ENCODE peak calls at places on chromosomes 6 and 20, in four cellular contexts. M is HCT116, X is SK-N-SH, Z is K562. D is an unnamed sample.

GRCh38 chr6:105835373-105835772 is 250.8 kb upstream of the PRDM1 start:
- DNase-seq in M (peak; percentile 21), Z (peak; percentile 79), X (no peak), D (no peak)

GRCh38 chr20:35257175-35257909 is 20.6 kb downstream of the MMP24OS start:
- DNase-seq in X (no peak), M (no peak), Z (no peak), D (no peak)

GRCh38 chr6:154504865-154505449 is 5.5 kb downstream of the CNKSR3 start:
- DNase-seq in M (no peak), X (no peak), Z (no peak), D (no peak)

GRCh38 chr20:54510546-54511129 is 35.2 kb downstream of the DOK5 start:
- DNase-seq in M (no peak), Z (no peak), X (no peak), D (no peak)

GRCh38 chr6:140062042-140063041 is 687.9 kb upstream of the CITED2 start:
- DNase-seq in X (peak; percentile 10), Z (no peak), M (no peak), D (no peak)

GRCh38 chr20:3551681-3552434 is 81.0 kb downstream of the ATRN start:
- DNase-seq in M (no peak), X (no peak), Z (no peak), D (no peak)

GRCh38 chr6:125099211-125100017 is 54.2 kb upstream of the TPD52L1 start:
- DNase-seq in X (peak; percentile 61), M (peak; percentile 49), Z (peak; percentile 89), D (no peak)

GRCh38 chr6:21999012-21999528 is 297.8 kb downstream of the PRL start:
- DNase-seq in Z (no peak), X (peak; percentile 61), M (no peak), D (no peak)

GRCh38 chr6:131861356-131861755 is 53.5 kb downstream of the ENPP1 start:
- DNase-seq in X (no peak), Z (no peak), M (no peak), D (no peak)

GRCh38 chr6:78398292-78398691 is 469.1 kb upstream of the IRAK1BP1 start:
- DNase-seq in X (no peak), M (no peak), Z (no peak), D (no peak)

GRCh38 chr6:113858067-113858604 is 991 bp downstream of the MARCKS start:
- DNase-seq in M (no peak), Z (no peak), X (peak; percentile 65), D (no peak)

GRCh38 chr6:158149641-158150040 is 18.4 kb downstream of the SERAC1 start:
- DNase-seq in X (no peak), Z (no peak), M (no peak), D (no peak)

GRCh38 chr6:152981989-152982767 is 663 bp downstream of the FBXO5 start:
- DNase-seq in Z (peak; percentile 64), X (peak; percentile 66), M (no peak), D (no peak)

GRCh38 chr6:43413002-43413401 is 14.3 kb upstream of the ABCC10 start:
- DNase-seq in M (no peak), Z (no peak), X (no peak), D (no peak)

GRCh38 chr20:63115651-63116411 is 100.1 kb downstream of the YTHDF1 start:
- DNase-seq in M (no peak), Z (no peak), X (no peak), D (no peak)

GRCh38 chr20:23370873-23371272 is 8.9 kb downstream of the GZF1 start:
- DNase-seq in M (no peak), Z (no peak), X (no peak), D (no peak)
- TF ChIP-seq SIN3A in M (no peak), Z (no peak), X (no peak), D (no peak)

GRCh38 chr6:135182993-135183531 is 2.0 kb downstream of the MYB start:
- DNase-seq in M (no peak), Z (peak; percentile 88), X (no peak), D (no peak)
- TF ChIP-seq SIN3A in M (no peak), Z (peak; percentile 76), X (no peak), D (no peak)

GRCh38 chr6:11527274-11527870 is 10.2 kb upstream of the TMEM170B start:
- DNase-seq in Z (no peak), X (no peak), M (no peak), D (no peak)
- TF ChIP-seq SIN3A in Z (no peak), X (no peak), M (no peak), D (no peak)

GRCh38 chr20:38872491-38873049 is 53.6 kb upstream of the FAM83D start:
- DNase-seq in M (no peak), Z (no peak), X (no peak), D (no peak)

GRCh38 chr20:38871560-38871953 is 54.7 kb upstream of the FAM83D start:
- DNase-seq in Z (no peak), M (no peak), X (no peak), D (no peak)

GRCh38 chr20:38874460-38875169 is 51.6 kb upstream of the FAM83D start:
- DNase-seq in X (no peak), M (no peak), Z (no peak), D (no peak)

GRCh38 chr20:38872036-38872435 is 54.2 kb upstream of the FAM83D start:
- DNase-seq in M (no peak), Z (no peak), X (no peak), D (no peak)

GRCh38 chr20:38873050-38873581 is 53.1 kb upstream of the FAM83D start:
- DNase-seq in Z (no peak), X (no peak), M (no peak), D (no peak)
- TF ChIP-seq SIN3A in Z (no peak), X (no peak), M (no peak), D (no peak)

GRCh38 chr20:37451616-37452015 is 69.4 kb upstream of the NNAT start:
- DNase-seq in Z (no peak), X (no peak), M (no peak), D (no peak)

GRCh38 chr20:37452236-37452635 is 68.8 kb upstream of the NNAT start:
- DNase-seq in Z (no peak), M (no peak), X (no peak), D (no peak)

GRCh38 chr20:37454636-37455035 is 66.4 kb upstream of the NNAT start:
- DNase-seq in Z (no peak), M (no peak), X (no peak), D (no peak)

GRCh38 chr20:37453836-37454235 is 67.2 kb upstream of the NNAT start:
- DNase-seq in Z (no peak), X (no peak), M (no peak), D (no peak)

DNA sequence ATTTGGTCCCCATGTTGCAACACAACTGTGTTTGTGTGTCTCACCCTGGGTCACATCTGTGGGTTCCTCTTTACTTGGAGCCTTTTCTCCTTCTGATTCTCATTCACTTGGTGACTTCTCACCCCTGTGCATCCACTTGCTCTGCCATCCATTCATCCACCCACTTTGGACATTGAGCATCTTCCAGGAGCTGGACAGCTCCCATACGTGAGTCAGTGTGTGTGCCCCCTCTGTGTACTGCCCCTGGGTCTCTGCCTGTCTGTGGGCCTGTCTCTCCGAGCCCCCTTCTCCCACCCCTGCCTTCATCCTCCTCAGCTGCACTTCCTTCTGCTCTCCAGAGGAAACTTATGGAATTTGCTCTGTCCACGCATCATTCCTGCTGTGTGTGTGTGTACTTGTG is 67.8 kb upstream of the NNAT start:
- DNase-seq in M (no peak), Z (no peak), X (no peak), D (no peak)
- TF ChIP-seq SIN3A in M (no peak), Z (no peak), X (no peak), D (no peak)

GRCh38 chr6:3776881-3777507 is 25.5 kb upstream of the PXDC1 start:
- DNase-seq in X (peak; percentile 51), M (no peak), Z (no peak), D (no peak)
- TF ChIP-seq SIN3A in X (no peak), M (no peak), Z (no peak), D (no peak)

D was measured in Panc1.